ENCODE peak calls at places on chromosomes 2 and 18, in seven cellular contexts. One of them, this sample, is unnamed.

GRCh38 chr2:134601266-134601665 is 117.5 kb downstream of the TMEM163 start:
- DNase-seq in spleen: no peak
- DNase-seq in K562: no peak
- DNase-seq in dorsolateral prefrontal cortex: no peak
- DNase-seq in kidney: no peak
- DNase-seq in astrocyte: no peak
- DNase-seq in CD8-positive, alpha-beta T cell: no peak
- DNase-seq in this sample: no peak

GRCh38 chr2:239379641-239380170 is 21.1 kb downstream of the HDAC4 start:
- DNase-seq in spleen: peak; percentile 76
- DNase-seq in CD8-positive, alpha-beta T cell: no peak
- DNase-seq in astrocyte: no peak
- DNase-seq in K562: no peak
- DNase-seq in dorsolateral prefrontal cortex: no peak
- DNase-seq in kidney: peak; percentile 72
- DNase-seq in this sample: no peak

GRCh38 chr18:70523798-70524182 is 234.9 kb downstream of the SOCS6 start:
- DNase-seq in K562: no peak
- DNase-seq in kidney: no peak
- DNase-seq in dorsolateral prefrontal cortex: no peak
- DNase-seq in CD8-positive, alpha-beta T cell: no peak
- DNase-seq in spleen: no peak
- DNase-seq in astrocyte: no peak
- DNase-seq in this sample: no peak

GRCh38 chr18:79846936-79847557 is 49.3 kb downstream of the KCNG2 start:
- DNase-seq in CD8-positive, alpha-beta T cell: no peak
- DNase-seq in dorsolateral prefrontal cortex: no peak
- DNase-seq in K562: no peak
- DNase-seq in astrocyte: no peak
- DNase-seq in spleen: peak; percentile 41
- DNase-seq in kidney: no peak
- DNase-seq in this sample: no peak

GRCh38 chr2:64327510-64328414 is 126.2 kb upstream of the LGALSL start:
- DNase-seq in CD8-positive, alpha-beta T cell: peak; percentile 76
- DNase-seq in K562: no peak
- DNase-seq in spleen: peak; percentile 89
- DNase-seq in dorsolateral prefrontal cortex: peak; percentile 71
- DNase-seq in astrocyte: peak; percentile 24
- DNase-seq in kidney: no peak
- DNase-seq in this sample: no peak

GRCh38 chr18:46676162-46676830 is 19.3 kb upstream of the LOXHD1 start:
- DNase-seq in spleen: no peak
- DNase-seq in K562: no peak
- DNase-seq in dorsolateral prefrontal cortex: no peak
- DNase-seq in astrocyte: peak; percentile 61
- DNase-seq in CD8-positive, alpha-beta T cell: no peak
- DNase-seq in kidney: no peak
- DNase-seq in this sample: no peak

GRCh38 chr2:181036848-181037603 is 56.6 kb downstream of the UBE2E3 start:
- DNase-seq in astrocyte: peak; percentile 85
- DNase-seq in K562: no peak
- DNase-seq in spleen: no peak
- DNase-seq in kidney: no peak
- DNase-seq in dorsolateral prefrontal cortex: no peak
- DNase-seq in CD8-positive, alpha-beta T cell: no peak
- DNase-seq in this sample: no peak

GRCh38 chr2:187658952-187659525 is 104.8 kb upstream of the TFPI start:
- DNase-seq in kidney: no peak
- DNase-seq in astrocyte: peak; percentile 10
- DNase-seq in spleen: no peak
- DNase-seq in CD8-positive, alpha-beta T cell: no peak
- DNase-seq in K562: no peak
- DNase-seq in dorsolateral prefrontal cortex: no peak
- DNase-seq in this sample: no peak

GRCh38 chr18:51342815-51343214 is 145.3 kb upstream of the MEX3C start:
- DNase-seq in kidney: no peak
- DNase-seq in astrocyte: peak; percentile 58
- DNase-seq in spleen: no peak
- DNase-seq in dorsolateral prefrontal cortex: no peak
- DNase-seq in CD8-positive, alpha-beta T cell: no peak
- DNase-seq in K562: no peak
- DNase-seq in this sample: no peak

GRCh38 chr2:2024751-2025481 is 280.6 kb upstream of the PXDN start:
- DNase-seq in CD8-positive, alpha-beta T cell: no peak
- DNase-seq in spleen: no peak
- DNase-seq in dorsolateral prefrontal cortex: peak; percentile 29
- DNase-seq in astrocyte: no peak
- DNase-seq in kidney: no peak
- DNase-seq in K562: no peak
- DNase-seq in this sample: no peak

GRCh38 chr18:36828157-36828629 is 609 bp downstream of the TPGS2 start:
- DNase-seq in K562: no peak
- DNase-seq in kidney: peak; percentile 60
- DNase-seq in dorsolateral prefrontal cortex: no peak
- DNase-seq in spleen: no peak
- DNase-seq in CD8-positive, alpha-beta T cell: peak; percentile 57
- DNase-seq in astrocyte: peak; percentile 51
- DNase-seq in this sample: no peak

GRCh38 chr18:55001625-55002024 is 42.4 kb upstream of the CCDC68 start:
- DNase-seq in spleen: no peak
- DNase-seq in CD8-positive, alpha-beta T cell: no peak
- DNase-seq in K562: no peak
- DNase-seq in kidney: no peak
- DNase-seq in astrocyte: no peak
- DNase-seq in dorsolateral prefrontal cortex: no peak
- DNase-seq in this sample: no peak

GRCh38 chr2:28745225-28745624 is 6.4 kb upstream of the PPP1CB start:
- DNase-seq in K562: no peak
- DNase-seq in dorsolateral prefrontal cortex: no peak
- DNase-seq in spleen: no peak
- DNase-seq in CD8-positive, alpha-beta T cell: no peak
- DNase-seq in astrocyte: no peak
- DNase-seq in kidney: no peak
- DNase-seq in this sample: no peak
- H3K27ac ChIP-seq in K562: no peak overlapping the region
- H3K27ac ChIP-seq in dorsolateral prefrontal cortex: no peak overlapping the region
- H3K27ac ChIP-seq in spleen: no peak overlapping the region
- H3K27ac ChIP-seq in CD8-positive, alpha-beta T cell: no peak overlapping the region
- H3K27ac ChIP-seq in astrocyte: no peak overlapping the region
- H3K27ac ChIP-seq in kidney: no peak overlapping the region
- H3K27ac ChIP-seq in this sample: peak overlapping the region; percentile 100

DNA sequence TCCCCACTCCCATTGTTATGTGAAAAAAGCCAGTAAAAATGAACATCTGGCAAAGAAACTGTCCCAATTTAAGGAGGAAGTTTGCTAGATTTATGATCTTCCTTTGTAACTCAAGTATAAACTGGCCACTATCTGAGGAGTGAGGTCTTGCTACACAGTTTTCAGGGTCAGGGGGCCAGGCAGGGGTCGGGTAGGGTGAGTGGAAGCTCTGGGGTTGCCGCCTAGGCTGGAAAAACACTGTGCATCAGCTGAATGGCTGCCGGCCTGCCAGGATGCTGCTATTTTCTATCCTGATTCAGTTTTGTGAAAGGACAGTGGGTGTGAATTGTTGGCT is 156.1 kb downstream of the FMNL2 start:
- DNase-seq in astrocyte: no peak
- DNase-seq in kidney: peak; percentile 93
- DNase-seq in CD8-positive, alpha-beta T cell: no peak
- DNase-seq in K562: no peak
- DNase-seq in dorsolateral prefrontal cortex: peak; percentile 73
- DNase-seq in spleen: no peak
- DNase-seq in this sample: no peak
- H3K27ac ChIP-seq in astrocyte: no peak overlapping the region
- H3K27ac ChIP-seq in kidney: peak overlapping the region; percentile 25
- H3K27ac ChIP-seq in CD8-positive, alpha-beta T cell: no peak overlapping the region
- H3K27ac ChIP-seq in K562: no peak overlapping the region
- H3K27ac ChIP-seq in dorsolateral prefrontal cortex: peak overlapping the region; percentile 95
- H3K27ac ChIP-seq in spleen: peak overlapping the region; percentile 47
- H3K27ac ChIP-seq in this sample: peak overlapping the region; percentile 77

DNA sequence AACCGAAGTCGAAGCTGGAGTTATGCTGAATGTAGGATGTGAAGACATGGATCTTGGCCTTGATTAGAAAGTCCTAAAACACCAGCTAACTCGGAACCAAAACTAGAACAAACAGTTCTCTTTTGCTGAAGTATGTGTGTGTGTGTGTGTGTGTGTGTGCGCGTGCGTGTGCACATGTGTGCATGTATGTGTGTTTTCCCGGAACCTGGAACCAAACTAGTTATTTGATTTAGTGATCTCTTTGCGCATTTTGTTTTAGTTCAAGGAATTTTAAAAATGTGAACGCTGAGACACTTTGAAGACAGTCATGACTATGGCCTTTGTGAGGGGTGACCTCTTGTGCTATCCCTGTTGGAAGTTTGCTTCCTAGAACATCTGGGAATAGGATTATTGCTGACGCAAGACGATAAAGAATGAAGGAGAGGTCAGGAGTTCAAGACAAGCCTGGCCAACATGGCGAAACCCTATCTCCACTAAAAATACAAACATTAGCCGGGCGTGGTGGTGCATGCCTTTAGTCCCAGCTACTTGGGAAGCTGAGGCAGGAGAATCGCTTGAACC is 23.8 kb downstream of the FHL2 start:
- DNase-seq in astrocyte: peak; percentile 75
- DNase-seq in CD8-positive, alpha-beta T cell: no peak
- DNase-seq in spleen: no peak
- DNase-seq in kidney: no peak
- DNase-seq in K562: no peak
- DNase-seq in dorsolateral prefrontal cortex: no peak
- DNase-seq in this sample: no peak
- H3K27ac ChIP-seq in astrocyte: peak overlapping the region; percentile 66
- H3K27ac ChIP-seq in CD8-positive, alpha-beta T cell: no peak overlapping the region
- H3K27ac ChIP-seq in spleen: peak overlapping the region; percentile 83
- H3K27ac ChIP-seq in kidney: peak overlapping the region; percentile 12
- H3K27ac ChIP-seq in K562: no peak overlapping the region
- H3K27ac ChIP-seq in dorsolateral prefrontal cortex: peak overlapping the region; percentile 67
- H3K27ac ChIP-seq in this sample: peak overlapping the region; percentile 89

GRCh38 chr18:22817844-22818243 is 115.3 kb upstream of the RBBP8 start:
- DNase-seq in K562: no peak
- DNase-seq in CD8-positive, alpha-beta T cell: no peak
- DNase-seq in kidney: no peak
- DNase-seq in spleen: no peak
- DNase-seq in dorsolateral prefrontal cortex: no peak
- DNase-seq in astrocyte: peak; percentile 87
- DNase-seq in this sample: no peak
- H3K27ac ChIP-seq in K562: no peak overlapping the region
- H3K27ac ChIP-seq in CD8-positive, alpha-beta T cell: no peak overlapping the region
- H3K27ac ChIP-seq in kidney: no peak overlapping the region
- H3K27ac ChIP-seq in spleen: no peak overlapping the region
- H3K27ac ChIP-seq in dorsolateral prefrontal cortex: no peak overlapping the region
- H3K27ac ChIP-seq in astrocyte: no peak overlapping the region
- H3K27ac ChIP-seq in this sample: no peak overlapping the region

GRCh38 chr2:167450364-167450763 is 562.1 kb downstream of the XIRP2 start:
- DNase-seq in astrocyte: no peak
- DNase-seq in kidney: no peak
- DNase-seq in dorsolateral prefrontal cortex: no peak
- DNase-seq in CD8-positive, alpha-beta T cell: no peak
- DNase-seq in K562: no peak
- DNase-seq in spleen: no peak
- DNase-seq in this sample: no peak
- H3K27ac ChIP-seq in astrocyte: no peak overlapping the region
- H3K27ac ChIP-seq in kidney: no peak overlapping the region
- H3K27ac ChIP-seq in dorsolateral prefrontal cortex: no peak overlapping the region
- H3K27ac ChIP-seq in CD8-positive, alpha-beta T cell: no peak overlapping the region
- H3K27ac ChIP-seq in K562: no peak overlapping the region
- H3K27ac ChIP-seq in spleen: no peak overlapping the region
- H3K27ac ChIP-seq in this sample: no peak overlapping the region

GRCh38 chr2:113976277-113976928 is 86.5 kb downstream of the ACTR3 start:
- DNase-seq in dorsolateral prefrontal cortex: no peak
- DNase-seq in K562: no peak
- DNase-seq in CD8-positive, alpha-beta T cell: no peak
- DNase-seq in astrocyte: no peak
- DNase-seq in spleen: no peak
- DNase-seq in kidney: no peak
- DNase-seq in this sample: no peak

GRCh38 chr2:113977060-113977659 is 87.3 kb downstream of the ACTR3 start:
- DNase-seq in dorsolateral prefrontal cortex: no peak
- DNase-seq in CD8-positive, alpha-beta T cell: no peak
- DNase-seq in kidney: peak; percentile 71
- DNase-seq in astrocyte: no peak
- DNase-seq in spleen: no peak
- DNase-seq in K562: no peak
- DNase-seq in this sample: no peak

GRCh38 chr2:113977660-113978523 is 88.0 kb downstream of the ACTR3 start:
- DNase-seq in kidney: peak; percentile 84
- DNase-seq in dorsolateral prefrontal cortex: no peak
- DNase-seq in spleen: no peak
- DNase-seq in K562: no peak
- DNase-seq in astrocyte: peak; percentile 71
- DNase-seq in CD8-positive, alpha-beta T cell: no peak
- DNase-seq in this sample: no peak

GRCh38 chr2:113973856-113974255 is 84.0 kb downstream of the ACTR3 start:
- DNase-seq in K562: no peak
- DNase-seq in kidney: no peak
- DNase-seq in spleen: no peak
- DNase-seq in CD8-positive, alpha-beta T cell: no peak
- DNase-seq in dorsolateral prefrontal cortex: no peak
- DNase-seq in astrocyte: no peak
- DNase-seq in this sample: no peak

GRCh38 chr2:113974727-113975126 is 84.8 kb downstream of the ACTR3 start:
- DNase-seq in kidney: no peak
- DNase-seq in K562: no peak
- DNase-seq in dorsolateral prefrontal cortex: no peak
- DNase-seq in CD8-positive, alpha-beta T cell: no peak
- DNase-seq in spleen: no peak
- DNase-seq in astrocyte: no peak
- DNase-seq in this sample: no peak
- H3K27ac ChIP-seq in kidney: no peak overlapping the region
- H3K27ac ChIP-seq in K562: no peak overlapping the region
- H3K27ac ChIP-seq in dorsolateral prefrontal cortex: no peak overlapping the region
- H3K27ac ChIP-seq in CD8-positive, alpha-beta T cell: no peak overlapping the region
- H3K27ac ChIP-seq in spleen: no peak overlapping the region
- H3K27ac ChIP-seq in astrocyte: no peak overlapping the region
- H3K27ac ChIP-seq in this sample: no peak overlapping the region

GRCh38 chr2:27021253-27021801 is 11.4 kb upstream of the TMEM214 start:
- DNase-seq in CD8-positive, alpha-beta T cell: no peak
- DNase-seq in K562: no peak
- DNase-seq in astrocyte: peak; percentile 49
- DNase-seq in dorsolateral prefrontal cortex: no peak
- DNase-seq in kidney: no peak
- DNase-seq in spleen: no peak
- DNase-seq in this sample: no peak
- H3K27ac ChIP-seq in CD8-positive, alpha-beta T cell: no peak overlapping the region
- H3K27ac ChIP-seq in K562: peak overlapping the region; percentile 64
- H3K27ac ChIP-seq in astrocyte: no peak overlapping the region
- H3K27ac ChIP-seq in dorsolateral prefrontal cortex: no peak overlapping the region
- H3K27ac ChIP-seq in kidney: no peak overlapping the region
- H3K27ac ChIP-seq in spleen: peak overlapping the region; percentile 43
- H3K27ac ChIP-seq in this sample: no peak overlapping the region

GRCh38 chr2:167681646-167682045 is 565.7 kb downstream of the STK39 start:
- DNase-seq in dorsolateral prefrontal cortex: no peak
- DNase-seq in astrocyte: no peak
- DNase-seq in K562: no peak
- DNase-seq in spleen: no peak
- DNase-seq in kidney: no peak
- DNase-seq in CD8-positive, alpha-beta T cell: no peak
- DNase-seq in this sample: no peak
- H3K27ac ChIP-seq in dorsolateral prefrontal cortex: peak overlapping the region; percentile 83
- H3K27ac ChIP-seq in astrocyte: no peak overlapping the region
- H3K27ac ChIP-seq in K562: no peak overlapping the region
- H3K27ac ChIP-seq in spleen: no peak overlapping the region
- H3K27ac ChIP-seq in kidney: no peak overlapping the region
- H3K27ac ChIP-seq in CD8-positive, alpha-beta T cell: no peak overlapping the region
- H3K27ac ChIP-seq in this sample: no peak overlapping the region

GRCh38 chr18:9417081-9417841 is 58.1 kb upstream of the RALBP1 start:
- DNase-seq in spleen: no peak
- DNase-seq in astrocyte: peak; percentile 84
- DNase-seq in kidney: peak; percentile 87
- DNase-seq in CD8-positive, alpha-beta T cell: no peak
- DNase-seq in K562: no peak
- DNase-seq in dorsolateral prefrontal cortex: no peak
- DNase-seq in this sample: no peak
- H3K27ac ChIP-seq in spleen: peak overlapping the region; percentile 37
- H3K27ac ChIP-seq in astrocyte: peak overlapping the region; percentile 68
- H3K27ac ChIP-seq in kidney: peak overlapping the region; percentile 60
- H3K27ac ChIP-seq in CD8-positive, alpha-beta T cell: no peak overlapping the region
- H3K27ac ChIP-seq in K562: no peak overlapping the region
- H3K27ac ChIP-seq in dorsolateral prefrontal cortex: no peak overlapping the region
- H3K27ac ChIP-seq in this sample: peak overlapping the region; percentile 67